ENCODE peak calls at places on chromosome 1, in five cellular contexts. P is mammary epithelial cell, K is gastrocnemius medialis, O is NCI-H2081, V is HT1080. N is an unnamed sample.

GRCh38 chr1:44359234-44359937 is 4.3 kb upstream of the ERI3 start:
- DNase-seq in P (peak), K (no peak), O (peak), V (no peak), N (no peak)

GRCh38 chr1:15384301-15384901 is 25.3 kb upstream of the EFHD2 start:
- DNase-seq in P (no peak), K (no peak), O (no peak), V (no peak), N (no peak)

GRCh38 chr1:158067651-158068050 is 74.2 kb downstream of the KIRREL1 start:
- DNase-seq in P (no peak), K (no peak), O (no peak), V (peak), N (no peak)

GRCh38 chr1:117644696-117645311 is 39.0 kb downstream of the TENT5C start:
- DNase-seq in P (no peak), K (no peak), O (no peak), V (no peak), N (no peak)

GRCh38 chr1:172914517-172915144 is 136.1 kb downstream of the TNFSF18 start:
- DNase-seq in P (no peak), K (no peak), O (no peak), V (no peak), N (no peak)

GRCh38 chr1:12513176-12513575 is 104.8 kb downstream of the DHRS3 start:
- DNase-seq in P (no peak), K (no peak), O (no peak), V (no peak), N (no peak)

GRCh38 chr1:86708923-86709322 is 4.5 kb downstream of the SH3GLB1 start:
- DNase-seq in P (no peak), K (no peak), O (no peak), V (no peak), N (no peak)

GRCh38 chr1:205416326-205416725 is 5.5 kb downstream of the LEMD1 start:
- DNase-seq in P (no peak), K (no peak), O (no peak), V (no peak), N (no peak)

GRCh38 chr1:34500451-34500850 is 254.4 kb upstream of the GJB5 start:
- DNase-seq in P (no peak), K (no peak), O (no peak), V (peak), N (no peak)

N was measured in SHP77.